ENCODE peak calls at places on chromosome 14, in eight cellular contexts. A is activated CD8-positive, alpha-beta memory T cell treated with anti-CD3 and anti-CD28 coated beads for 1 hour; O is prostate gland; P is MCF 10A; F is naive thymus-derived CD4-positive, alpha-beta T cell; B is A549; H is occipital lobe; G is fibroblast of pulmonary artery. D is an unnamed sample.

GRCh38 chr14:105380656-105381210 is 17.6 kb upstream of the TEX22 start:
- DNase-seq in O (no peak), B (no peak), F (no peak), P (no peak), H (no peak), G (no peak), A (no peak), D (no peak)

GRCh38 chr14:91413547-91414474 is 3.8 kb downstream of the CCDC88C start:
- DNase-seq in B (no peak), H (no peak), O (peak), A (no peak), F (peak), G (no peak), P (peak), D (peak)

GRCh38 chr14:57866199-57866755 is 385 bp upstream of the SLC35F4 start:
- DNase-seq in P (no peak), O (no peak), F (no peak), A (no peak), B (no peak), G (no peak), H (no peak), D (no peak)

GRCh38 chr14:100313045-100313400 is 6.8 kb upstream of the SLC25A29 start:
- DNase-seq in H (no peak), A (no peak), P (no peak), O (no peak), F (no peak), G (no peak), B (no peak), D (no peak)

GRCh38 chr14:102509744-102510615 is at the start of gene ANKRD9:
- DNase-seq in A (peak), H (peak), P (peak), O (peak), B (peak), F (peak), G (peak), D (peak)

GRCh38 chr14:26204362-26204953 is 393.4 kb downstream of the NOVA1 start:
- DNase-seq in B (no peak), P (no peak), F (no peak), O (no peak), A (no peak), H (no peak), G (peak), D (no peak)

GRCh38 chr14:81388236-81388801 is 11.8 kb downstream of the STON2 start:
- DNase-seq in G (no peak), A (no peak), F (no peak), O (no peak), H (no peak), B (no peak), P (no peak), D (no peak)

GRCh38 chr14:92385561-92385960 is 62.6 kb downstream of the SLC24A4 start:
- DNase-seq in P (no peak), A (no peak), B (no peak), O (no peak), G (no peak), H (no peak), F (no peak), D (no peak)

GRCh38 chr14:32469388-32470160 is 140.5 kb downstream of the AKAP6 start:
- DNase-seq in P (peak), H (no peak), F (no peak), B (peak), A (no peak), O (no peak), G (peak), D (peak)

GRCh38 chr14:52032196-52032865 is 36.5 kb downstream of the NID2 start:
- DNase-seq in O (no peak), A (no peak), B (no peak), F (no peak), P (no peak), G (peak), H (no peak), D (no peak)

GRCh38 chr14:103542545-103543088 is 13.6 kb downstream of the TRMT61A start:
- DNase-seq in A (no peak), F (no peak), O (no peak), B (no peak), P (no peak), H (peak), G (no peak), D (no peak)

GRCh38 chr14:74008843-74009499 is 10.1 kb downstream of the ENTPD5 start:
- DNase-seq in P (no peak), B (no peak), O (no peak), A (no peak), G (peak), H (no peak), F (no peak), D (no peak)

GRCh38 chr14:95547626-95548327 is 12.9 kb downstream of the GLRX5 start:
- DNase-seq in P (no peak), F (no peak), B (no peak), A (no peak), O (no peak), G (peak), H (no peak), D (no peak)

GRCh38 chr14:75175677-75176141 is 703 bp downstream of the TMED10 start:
- DNase-seq in P (no peak), G (no peak), A (no peak), H (no peak), B (peak), O (no peak), F (no peak), D (no peak)

GRCh38 chr14:74541225-74541624 is 47.7 kb downstream of the ISCA2 start:
- DNase-seq in F (no peak), P (no peak), B (no peak), G (no peak), H (no peak), O (no peak), A (no peak), D (no peak)

GRCh38 chr14:95519699-95520098 is 3.2 kb upstream of the SYNE3 start:
- DNase-seq in A (peak), B (no peak), P (peak), G (peak), O (no peak), H (peak), F (peak), D (peak)

GRCh38 chr14:59439256-59440015 is 25.7 kb downstream of the GPR135 start:
- DNase-seq in P (peak), B (no peak), G (peak), H (no peak), A (no peak), O (no peak), F (no peak), D (no peak)

GRCh38 chr14:92651793-92652382 is 96.5 kb downstream of the LGMN start:
- DNase-seq in P (no peak), H (no peak), B (no peak), O (no peak), A (no peak), G (no peak), F (peak), D (peak)

GRCh38 chr14:24629521-24629920 is 4.5 kb downstream of the GZMB start:
- DNase-seq in O (no peak), A (no peak), F (no peak), G (no peak), P (no peak), H (no peak), B (no peak), D (no peak)